ENCODE peak calls at places on chromosomes 16 and 17, in nine cellular contexts. R is A549, K is OCI-LY7, I is neural progenitor cell, S is mesenchymal stem cell, G is MM.1S, L is GM23248, H is GM23338, J is HepG2. B is an unnamed sample. For H3K4me1, the result is how much of the 10 kb centered on the place peaks cover.

GRCh38 chr16:66984902-66985311 is 3.5 kb upstream of the CES4A start:
- DNase-seq in K (no peak), L (no peak), G (no peak), I (no peak), J (no peak), S (no peak), R (no peak), H (no peak), B (no peak)

GRCh38 chr17:72890711-72891110 is 201.8 kb downstream of the SLC39A11 start:
- DNase-seq in S (no peak), I (no peak), G (no peak), K (no peak), L (peak), R (peak), H (no peak), J (no peak), B (no peak)

GRCh38 chr17:80512233-80512632 is 32.4 kb upstream of the RPTOR start:
- DNase-seq in K (no peak), L (peak), J (no peak), H (no peak), S (peak), I (no peak), R (peak), G (no peak), B (no peak)

GRCh38 chr16:21277927-21278706 is at the start of gene CRYM:
- DNase-seq in L (peak), S (peak), J (peak), G (peak), H (peak), R (peak), I (peak), K (peak), B (peak)

GRCh38 chr17:56779898-56780777 is 53.6 kb downstream of the C17orf67 start:
- DNase-seq in J (peak), K (peak), L (peak), R (peak), I (peak), G (peak), H (peak), S (peak), B (peak)

GRCh38 chr16:3690470-3690918 is 26.8 kb downstream of the TRAP1 start:
- DNase-seq in K (peak), S (peak), L (peak), J (peak), R (peak), H (peak), G (peak), I (peak), B (peak)

GRCh38 chr17:45845376-45846185 is 900 bp downstream of the SPPL2C start:
- DNase-seq in K (no peak), G (no peak), J (no peak), L (no peak), R (no peak), H (no peak), I (no peak), S (no peak), B (no peak)

GRCh38 chr17:19897901-19898300 is 30.2 kb upstream of the ULK2 start:
- DNase-seq in K (no peak), R (peak), G (no peak), L (peak), J (no peak), I (peak), H (no peak), S (peak), B (peak)

GRCh38 chr16:77660311-77660710 is 62.0 kb upstream of the NUDT7 start:
- DNase-seq in H (peak), K (no peak), L (peak), R (peak), J (peak), G (no peak), I (peak), S (peak), B (peak)

GRCh38 chr17:60305141-60305540 is 86.8 kb downstream of the USP32 start:
- DNase-seq in G (peak), L (no peak), S (peak), R (peak), J (peak), K (peak), I (no peak), H (peak), B (no peak)

GRCh38 chr16:87254271-87254670 is 62.9 kb downstream of the C16orf95 start:
- DNase-seq in G (no peak), R (no peak), I (no peak), K (no peak), H (no peak), J (no peak), L (no peak), S (no peak), B (no peak)

GRCh38 chr16:89375021-89375420 is 115.3 kb downstream of the ANKRD11 start:
- DNase-seq in S (peak), G (no peak), L (no peak), I (peak), H (no peak), J (no peak), R (no peak), K (peak), B (no peak)

GRCh38 chr17:18028114-18028513 is 10.9 kb downstream of the ATPAF2 start:
- DNase-seq in S (no peak), L (no peak), I (no peak), K (no peak), H (no peak), R (no peak), J (no peak), G (no peak), B (no peak)
- H3K4me1 ChIP-seq in S (under half), L (under half), I (under half), K (under half), H (under half), R (under half), J (under half), G (under half), B (under half)

GRCh38 chr16:74698220-74698619 is 2.4 kb downstream of the MLKL start:
- DNase-seq in R (no peak), K (no peak), H (no peak), I (no peak), S (peak), J (no peak), L (peak), G (no peak), B (peak)
- H3K4me2 ChIP-seq in R (peak), K (peak), H (no peak), I (no peak), S (no peak), J (peak), L (peak), G (peak), B (peak)

GRCh38 chr16:28218109-28218508 is 6.3 kb upstream of the XPO6 start:
- DNase-seq in I (peak), G (peak), K (peak), L (peak), R (peak), J (peak), S (peak), H (peak), B (peak)
- H3K4me1 ChIP-seq in I (under half), G (under half), K (under half), L (under half), R (under half), J (under half), S (under half), H (under half), B (under half)

DNA sequence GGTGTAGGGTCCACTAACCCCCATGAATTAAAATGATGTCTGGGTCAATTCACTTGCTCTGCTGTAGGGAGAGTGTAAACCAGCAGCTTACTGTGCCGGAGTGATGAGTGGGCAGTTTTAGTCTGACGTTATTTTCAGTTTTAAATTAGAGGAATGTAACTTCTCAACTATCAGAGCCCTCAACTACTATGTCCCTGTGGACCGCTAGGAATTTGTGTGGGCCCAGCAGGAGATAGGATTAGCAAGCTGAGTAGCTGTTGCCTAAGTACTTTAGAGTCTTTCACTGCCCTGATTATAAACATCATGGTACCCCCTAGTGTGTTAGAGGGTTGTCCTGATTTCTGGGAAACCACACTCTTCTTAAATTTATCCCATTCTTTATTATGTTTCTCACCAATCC is 11.4 kb downstream of the MARVELD3 start:
- DNase-seq in H (peak), G (no peak), R (no peak), L (peak), J (no peak), K (no peak), I (peak), S (peak), B (no peak)
- H3K4me2 ChIP-seq in H (no peak), G (no peak), R (no peak), L (peak), J (no peak), K (no peak), I (peak), S (no peak), B (no peak)

B was measured in endothelial cell of umbilical vein.